ENCODE peak calls at places on chromosomes 6 and 20, in seven cellular contexts. M is IMR-90; C is CD8-positive, alpha-beta T cell; Q is left lung; F is ovary; E is GM12878; K is GM23338. G is an unnamed sample.

GRCh38 chr20:25257756-25258462 is 10.0 kb downstream of the PYGB start:
- DNase-seq in M (no peak), C (no peak), Q (no peak), F (no peak), E (no peak), K (no peak), G (no peak)

GRCh38 chr6:135286962-135287525 is 105.9 kb downstream of the MYB start:
- DNase-seq in M (no peak), C (no peak), Q (no peak), F (no peak), E (no peak), K (no peak), G (no peak)

GRCh38 chr20:23340524-23340923 is 10.1 kb upstream of the NXT1 start:
- DNase-seq in M (peak; percentile 69), C (peak; percentile 28), Q (no peak), F (peak; percentile 47), E (no peak), K (peak; percentile 80), G (no peak)

GRCh38 chr6:25971187-25971811 is 8.7 kb downstream of the TRIM38 start:
- DNase-seq in M (peak; percentile 92), C (no peak), Q (no peak), F (no peak), E (no peak), K (no peak), G (no peak)

GRCh38 chr6:109824105-109824504 is 133.0 kb downstream of the FIG4 start:
- DNase-seq in M (no peak), C (no peak), Q (no peak), F (no peak), E (no peak), K (no peak), G (no peak)

GRCh38 chr20:25257130-25257529 is 9.2 kb downstream of the PYGB start:
- DNase-seq in M (no peak), C (no peak), Q (no peak), F (no peak), E (no peak), K (no peak), G (no peak)

GRCh38 chr20:52242237-52243230 is 51.0 kb upstream of the ZFP64 start:
- DNase-seq in M (peak; percentile 11), C (no peak), Q (no peak), F (no peak), E (no peak), K (peak; percentile 66), G (no peak)

GRCh38 chr6:49539102-49539501 is 11.4 kb upstream of the C6orf141 start:
- DNase-seq in M (no peak), C (no peak), Q (no peak), F (no peak), E (no peak), K (no peak), G (no peak)

GRCh38 chr20:24109008-24109407 is 120.4 kb upstream of the GGTLC1 start:
- DNase-seq in M (no peak), C (no peak), Q (no peak), F (no peak), E (no peak), K (peak; percentile 14), G (no peak)

GRCh38 chr6:29679962-29680361 is 990 bp downstream of the ZFP57 start:
- DNase-seq in M (no peak), C (no peak), Q (no peak), F (no peak), E (no peak), K (no peak), G (no peak)

GRCh38 chr6:169957351-169957963 is 206.0 kb downstream of the ERMARD start:
- DNase-seq in M (no peak), C (no peak), Q (peak; percentile 51), F (no peak), E (no peak), K (no peak), G (no peak)

GRCh38 chr20:24990810-24991252 is 1.7 kb downstream of the APMAP start:
- DNase-seq in M (no peak), C (no peak), Q (no peak), F (no peak), E (no peak), K (no peak), G (peak; percentile 12)

GRCh38 chr6:34438705-34439104 is 12.8 kb upstream of the RPS10 start:
- DNase-seq in M (no peak), C (no peak), Q (no peak), F (no peak), E (no peak), K (no peak), G (no peak)

GRCh38 chr6:4134841-4135664 is at the start of gene ECI2:
- DNase-seq in M (peak; percentile 27), C (no peak), Q (peak; percentile 94), F (no peak), E (no peak), K (peak; percentile 83), G (no peak)

GRCh38 chr20:53949319-53949839 is 121.0 kb downstream of the BCAS1 start:
- DNase-seq in M (peak; percentile 94), C (peak; percentile 80), Q (no peak), F (no peak), E (no peak), K (no peak), G (peak; percentile 63)

GRCh38 chr6:148969679-148970078 is 222.8 kb downstream of the UST start:
- DNase-seq in M (peak; percentile 95), C (no peak), Q (no peak), F (no peak), E (no peak), K (peak; percentile 49), G (no peak)

GRCh38 chr6:30091577-30092381 is 16.2 kb upstream of the RNF39 start:
- DNase-seq in M (peak; percentile 59), C (no peak), Q (peak; percentile 81), F (no peak), E (no peak), K (no peak), G (no peak)

GRCh38 chr6:149963462-149964242 is at the start of gene ULBP1:
- DNase-seq in M (peak; percentile 83), C (peak; percentile 69), Q (peak; percentile 92), F (peak; percentile 65), E (no peak), K (peak; percentile 92), G (peak; percentile 48)

GRCh38 chr6:24334285-24334684 is 23.6 kb downstream of the DCDC2 start:
- DNase-seq in M (no peak), C (no peak), Q (no peak), F (no peak), E (no peak), K (no peak), G (no peak)

GRCh38 chr20:44785768-44786167 is 24.6 kb downstream of the RIMS4 start:
- DNase-seq in M (no peak), C (no peak), Q (no peak), F (no peak), E (no peak), K (peak; percentile 83), G (no peak)
- TF ChIP-seq CTCF in M (no peak), C (no peak), Q (no peak), F (no peak), E (no peak), K (peak; percentile 56), G (no peak)

DNA sequence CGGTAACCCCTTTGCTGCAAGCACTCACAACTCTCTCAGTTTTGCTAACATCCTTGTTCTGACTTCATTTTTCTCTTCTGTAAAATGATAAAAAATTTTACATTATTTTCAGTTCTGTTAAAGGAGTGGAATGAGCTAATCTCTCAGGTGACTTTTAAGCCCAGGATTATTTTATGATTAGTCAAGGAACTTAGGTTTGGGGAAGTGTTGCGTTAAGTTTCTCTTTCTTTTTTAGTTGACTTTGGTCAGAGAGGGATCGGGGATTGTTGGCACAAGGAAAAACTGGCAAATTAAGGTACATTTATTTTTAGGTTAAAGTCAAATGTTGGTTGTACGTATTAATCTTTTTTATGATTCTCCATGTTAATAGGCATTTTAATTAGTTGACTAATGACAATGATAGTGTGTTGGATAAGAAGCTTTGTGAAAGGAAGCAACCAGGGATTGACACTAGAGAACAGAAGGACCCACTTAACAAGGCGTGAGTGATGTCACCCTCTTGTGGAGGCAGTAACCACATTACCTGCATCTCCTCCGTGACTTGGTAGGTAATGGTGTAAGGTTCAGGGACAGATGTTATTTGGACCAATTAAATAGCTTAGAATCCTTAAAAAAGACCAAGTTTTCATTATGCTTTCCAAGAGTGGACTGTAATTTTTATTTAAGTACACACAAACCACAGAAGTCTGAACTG is 31.6 kb downstream of the CD83 start:
- DNase-seq in M (no peak), C (no peak), Q (no peak), F (no peak), E (no peak), K (no peak), G (no peak)
- H3K27ac ChIP-seq in M (no peak overlapping the region), C (no peak overlapping the region), Q (no peak overlapping the region), F (no peak overlapping the region), E (no peak overlapping the region), K (no peak overlapping the region), G (no peak overlapping the region)

GRCh38 chr20:31869942-31870702 is at the start of the genes DUSP15 and TTLL9:
- DNase-seq in M (no peak), C (no peak), Q (peak; percentile 84), F (peak; percentile 66), E (no peak), K (peak; percentile 67), G (no peak)
- TF ChIP-seq CTCF in M (no peak), C (no peak), Q (no peak), F (no peak), E (no peak), K (no peak), G (no peak)

DNA sequence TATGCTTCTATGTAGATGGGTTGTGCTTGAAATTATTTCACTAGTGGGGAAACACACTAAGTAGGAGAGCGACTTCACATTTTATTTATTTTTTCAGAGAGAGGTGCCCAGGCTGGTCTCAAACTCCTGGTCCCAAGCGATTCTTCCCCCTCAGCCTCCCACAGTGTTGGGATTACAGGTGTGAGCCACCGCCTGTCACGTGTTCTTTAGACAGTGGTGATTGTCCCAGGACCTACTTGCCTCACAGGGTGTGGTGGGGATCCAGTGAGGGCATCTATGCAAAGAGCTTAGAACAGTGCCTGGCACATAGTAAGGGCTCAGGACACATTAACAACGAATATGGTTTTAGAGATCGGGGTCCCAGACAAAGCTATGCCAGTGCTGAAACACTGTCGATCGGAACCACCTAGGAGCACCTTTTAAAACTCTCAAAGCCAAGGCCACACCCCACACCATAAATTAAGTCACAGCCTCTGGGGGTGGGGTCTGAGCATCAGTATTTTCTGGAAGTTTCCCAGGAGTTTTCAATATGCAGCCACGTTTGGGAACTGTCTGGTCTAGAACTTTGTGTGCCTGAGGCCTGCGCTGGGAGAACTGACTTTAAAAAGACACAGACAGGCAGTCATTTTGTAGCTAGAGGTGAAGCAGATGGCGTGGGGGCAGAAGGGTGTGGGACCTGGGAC is 4.8 kb upstream of the BCAS4 start:
- DNase-seq in M (no peak), C (no peak), Q (no peak), F (peak; percentile 30), E (no peak), K (no peak), G (no peak)
- H3K27ac ChIP-seq in M (peak overlapping the region; percentile 66), C (no peak overlapping the region), Q (peak overlapping the region; percentile 75), F (peak overlapping the region; percentile 88), E (peak overlapping the region; percentile 65), K (peak overlapping the region; percentile 26), G (no peak overlapping the region)

G was measured in CD4-positive, alpha-beta T cell.